ENCODE peak calls at places on chromosomes 5 and 9, in five cellular contexts. F, J, G, D and U are unnamed samples.

GRCh38 chr9:137801023-137801319 is 76.6 kb upstream of the CACNA1B start:
- DNase-seq in F (no peak), J (no peak), G (no peak), D (no peak), U (no peak)

GRCh38 chr5:178330791-178331404 is 98.3 kb upstream of the PHYKPL start:
- DNase-seq in F (no peak), J (no peak), G (peak), D (no peak), U (no peak)

GRCh38 chr9:3672399-3672798 is 146.6 kb upstream of the RFX3 start:
- DNase-seq in F (no peak), J (no peak), G (no peak), D (no peak), U (no peak)

GRCh38 chr5:181246276-181247050 is 2.8 kb upstream of the RACK1 start:
- DNase-seq in F (peak), J (peak), G (peak), D (peak), U (peak)

GRCh38 chr5:53482717-53483638 is 2.5 kb downstream of the FST start:
- DNase-seq in F (peak), J (peak), G (peak), D (peak), U (peak)

GRCh38 chr5:126846344-126846743 is 69.4 kb downstream of the LMNB1 start:
- DNase-seq in F (no peak), J (no peak), G (no peak), D (no peak), U (peak)

GRCh38 chr5:136042665-136043121 is 13.9 kb downstream of the TGFBI start:
- DNase-seq in F (no peak), J (no peak), G (no peak), D (no peak), U (peak)

GRCh38 chr9:115593587-115594091 is 475.7 kb upstream of the TNC start:
- DNase-seq in F (no peak), J (no peak), G (no peak), D (no peak), U (peak)

GRCh38 chr5:14445581-14446290 is 135.9 kb upstream of the OTULINL start:
- DNase-seq in F (peak), J (no peak), G (no peak), D (no peak), U (peak)

GRCh38 chr5:45643051-45643450 is 53.1 kb downstream of the HCN1 start:
- DNase-seq in F (no peak), J (no peak), G (no peak), D (no peak), U (no peak)

GRCh38 chr9:108682191-108682590 is 173.6 kb downstream of the ACTL7B start:
- DNase-seq in F (no peak), J (no peak), G (no peak), D (no peak), U (no peak)

GRCh38 chr5:169183581-169183980 is 117.4 kb downstream of the SLIT3 start:
- DNase-seq in F (no peak), J (no peak), G (no peak), D (no peak), U (no peak)

GRCh38 chr5:9046756-9047481 is 499.0 kb downstream of the SEMA5A start:
- DNase-seq in F (no peak), J (no peak), G (no peak), D (no peak), U (peak)

GRCh38 chr9:70639853-70640814 is 225.7 kb upstream of the KLF9 start:
- DNase-seq in F (no peak), J (no peak), G (no peak), D (no peak), U (peak)
- TF ChIP-seq CTCF in F (peak), J (peak), G (peak), D (no peak), U (peak)

DNA sequence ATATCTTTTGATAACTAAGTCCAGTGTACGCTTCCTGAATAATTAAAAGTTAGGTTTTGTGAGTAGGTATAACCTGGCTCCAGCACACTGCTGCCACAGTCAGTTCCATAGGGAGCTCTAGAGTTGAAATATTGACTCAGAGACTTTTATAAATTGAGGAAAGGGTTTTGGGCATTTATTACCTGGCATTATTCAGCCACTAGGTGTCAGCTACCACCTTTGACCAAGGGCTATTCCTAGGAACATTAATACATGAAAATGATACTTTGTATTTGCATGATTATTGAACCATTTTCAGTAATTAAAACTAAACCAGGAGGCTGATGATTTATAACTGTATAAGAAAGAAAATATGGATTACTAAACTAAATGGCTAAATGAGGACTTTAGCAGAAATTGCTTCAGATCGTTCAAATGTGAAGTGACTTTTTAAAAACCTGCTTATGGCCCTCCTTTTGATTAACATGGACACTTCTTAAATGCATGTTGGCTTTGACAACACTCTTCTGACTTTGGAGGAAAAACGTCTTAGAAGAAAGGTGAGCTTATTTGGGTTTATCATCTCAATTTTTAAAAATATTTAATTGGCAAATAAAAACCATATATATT is 83.0 kb downstream of the SMC2 start:
- DNase-seq in F (no peak), J (no peak), G (no peak), D (no peak), U (peak)
- TF ChIP-seq CTCF in F (no peak), J (peak), G (peak), D (peak), U (peak)

DNA sequence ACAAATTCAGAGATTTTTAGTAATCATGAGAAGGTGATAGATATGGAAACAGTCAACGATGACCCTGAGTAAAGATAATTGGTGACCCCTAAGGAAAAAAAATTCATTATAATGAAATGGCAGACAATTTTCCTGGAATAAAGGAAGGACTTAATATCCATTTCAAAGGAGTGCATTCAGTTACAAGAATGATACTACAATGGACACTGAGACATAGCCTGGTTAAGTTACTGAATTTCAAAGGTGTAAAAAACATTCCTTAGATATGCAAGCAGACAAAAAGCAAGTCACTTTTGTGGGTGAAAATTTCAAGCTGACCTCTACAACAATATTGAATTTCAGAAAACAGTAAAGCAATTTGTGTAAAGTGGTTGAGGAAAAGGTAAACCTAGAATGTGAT is 1012.5 kb upstream of the SEMA6A start:
- DNase-seq in F (no peak), J (no peak), G (no peak), D (no peak), U (no peak)
- TF ChIP-seq CTCF in F (no peak), J (no peak), G (no peak), D (no peak), U (no peak)

GRCh38 chr5:167050568-167051214 is 1240.8 kb upstream of the WWC1 start:
- DNase-seq in F (no peak), J (no peak), G (no peak), D (no peak), U (peak)
- TF ChIP-seq CTCF in F (no peak), J (no peak), G (no peak), D (no peak), U (no peak)

GRCh38 chr5:21663082-21663481 is 1190.1 kb downstream of the CDH12 start:
- DNase-seq in F (no peak), J (no peak), G (no peak), D (no peak), U (no peak)
- TF ChIP-seq CTCF in F (no peak), J (no peak), G (no peak), D (no peak), U (peak)

GRCh38 chr5:170691623-170692022 is 91.9 kb upstream of the GABRP start:
- DNase-seq in F (no peak), J (no peak), G (no peak), D (no peak), U (no peak)
- TF ChIP-seq CTCF in F (no peak), J (no peak), G (no peak), D (no peak), U (no peak)

GRCh38 chr5:172046613-172047012 is 40.2 kb upstream of the FBXW11 start:
- DNase-seq in F (no peak), J (no peak), G (no peak), D (no peak), U (no peak)

GRCh38 chr5:172043822-172044221 is 37.4 kb upstream of the FBXW11 start:
- DNase-seq in F (no peak), J (no peak), G (no peak), D (no peak), U (no peak)

GRCh38 chr5:172042183-172042582 is 35.7 kb upstream of the FBXW11 start:
- DNase-seq in F (no peak), J (no peak), G (no peak), D (no peak), U (no peak)

GRCh38 chr5:172045315-172045632 is 38.8 kb upstream of the FBXW11 start:
- DNase-seq in F (no peak), J (no peak), G (no peak), D (no peak), U (no peak)

GRCh38 chr5:172044631-172045314 is 38.3 kb upstream of the FBXW11 start:
- DNase-seq in F (no peak), J (no peak), G (no peak), D (no peak), U (no peak)
- TF ChIP-seq CTCF in F (no peak), J (no peak), G (no peak), D (no peak), U (no peak)